ENCODE peak calls at places on chromosomes 16 and 17, in nine cellular contexts. A is stimulated activated CD4-positive, alpha-beta T cell treated with anti-CD3 and anti-CD28 coated beads, TNF-alpha, amount 100 ng/mL, for 4 hours; S is retinal pigment epithelial cell; G is esophagus muscularis mucosa; J is NCI-H510A treated with DMSO at 0.1 percent for 48 hours; O is activated T-helper 9 cell treated with anti-CD3 and anti-CD28 coated beads, Interleukin-2, amount 50 U/mL, for 16 hours; B is ascending aorta; H is uterus; P is naive thymus-derived CD8-positive, alpha-beta T cell. I is an unnamed sample.

GRCh38 chr17:82665226-82665625 is 17.0 kb upstream of the WDR45B start:
- DNase-seq in A (no peak), S (no peak), G (no peak), J (no peak), O (no peak), B (no peak), H (no peak), P (no peak), I (no peak)

GRCh38 chr16:71722801-71723536 is 1.5 kb downstream of the PHLPP2 start:
- DNase-seq in A (peak; percentile 27), S (no peak), G (no peak), J (peak; percentile 20), O (peak; percentile 47), B (no peak), H (peak; percentile 67), P (peak; percentile 59), I (peak; percentile 95)

GRCh38 chr17:4547118-4547906 is 7.9 kb downstream of the MYBBP1A start:
- DNase-seq in A (no peak), S (no peak), G (no peak), J (no peak), O (no peak), B (no peak), H (no peak), P (no peak), I (no peak)

GRCh38 chr17:82909322-82909904 is 69.6 kb upstream of the ZNF750 start:
- DNase-seq in A (no peak), S (no peak), G (no peak), J (no peak), O (no peak), B (no peak), H (no peak), P (peak; percentile 83), I (no peak)

GRCh38 chr16:88390265-88390664 is 7.5 kb downstream of the ZNF469 start:
- DNase-seq in A (no peak), S (no peak), G (no peak), J (no peak), O (no peak), B (no peak), H (no peak), P (no peak), I (no peak)

GRCh38 chr16:29770250-29770929 is 7.7 kb upstream of the ZG16 start:
- DNase-seq in A (no peak), S (no peak), G (no peak), J (no peak), O (no peak), B (no peak), H (no peak), P (no peak), I (no peak)

GRCh38 chr16:48833461-48833860 is 223.5 kb upstream of the N4BP1 start:
- DNase-seq in A (no peak), S (no peak), G (no peak), J (no peak), O (no peak), B (no peak), H (no peak), P (no peak), I (peak; percentile 60)

GRCh38 chr16:88924834-88925539 is 52.0 kb downstream of the CBFA2T3 start:
- DNase-seq in A (no peak), S (peak; percentile 5), G (no peak), J (no peak), O (no peak), B (no peak), H (peak; percentile 34), P (no peak), I (peak; percentile 89)

GRCh38 chr17:43401293-43401692 is 2.5 kb downstream of the ARL4D start:
- DNase-seq in A (no peak), S (peak; percentile 89), G (no peak), J (no peak), O (no peak), B (peak; percentile 53), H (no peak), P (no peak), I (no peak)

GRCh38 chr17:45200701-45201100 is 21.0 kb upstream of the FMNL1 start:
- DNase-seq in A (no peak), S (no peak), G (no peak), J (no peak), O (no peak), B (no peak), H (no peak), P (no peak), I (peak; percentile 53)

GRCh38 chr17:8742828-8743227 is 1.8 kb downstream of the CCDC42 start:
- DNase-seq in A (no peak), S (no peak), G (no peak), J (no peak), O (no peak), B (no peak), H (no peak), P (no peak), I (no peak)

GRCh38 chr16:7185689-7186088 is 147.0 kb upstream of the RBFOX1 start:
- DNase-seq in A (no peak), S (no peak), G (no peak), J (no peak), O (no peak), B (no peak), H (no peak), P (no peak), I (peak; percentile 90)

GRCh38 chr16:102060-102855 is 24.2 kb downstream of the MPG start:
- DNase-seq in A (no peak), S (no peak), G (no peak), J (no peak), O (no peak), B (peak; percentile 61), H (peak; percentile 68), P (no peak), I (no peak)

I was measured in mesendoderm.